ENCODE peak calls at places on chromosome 14, in six cellular contexts. One of them, this sample, is unnamed.

GRCh38 chr14:50714452-50715073 is 46.5 kb upstream of the SAV1 start:
- DNase-seq in CD8-positive, alpha-beta T cell: no peak
- DNase-seq in DND-41: peak
- DNase-seq in Peyer's patch: no peak
- DNase-seq in heart right ventricle: no peak
- DNase-seq in A673: peak
- DNase-seq in this sample: peak

GRCh38 chr14:59547310-59547709 is 29.3 kb downstream of the CCDC175 start:
- DNase-seq in CD8-positive, alpha-beta T cell: no peak
- DNase-seq in DND-41: no peak
- DNase-seq in Peyer's patch: no peak
- DNase-seq in heart right ventricle: no peak
- DNase-seq in A673: no peak
- DNase-seq in this sample: no peak

GRCh38 chr14:83894519-83894918 is 1635.4 kb upstream of the FLRT2 start:
- DNase-seq in CD8-positive, alpha-beta T cell: no peak
- DNase-seq in DND-41: no peak
- DNase-seq in Peyer's patch: no peak
- DNase-seq in heart right ventricle: no peak
- DNase-seq in A673: no peak
- DNase-seq in this sample: no peak

GRCh38 chr14:105879503-105879866 is 353.1 kb downstream of the TMEM121 start:
- DNase-seq in CD8-positive, alpha-beta T cell: no peak
- DNase-seq in DND-41: no peak
- DNase-seq in Peyer's patch: peak
- DNase-seq in heart right ventricle: peak
- DNase-seq in A673: no peak
- DNase-seq in this sample: no peak

GRCh38 chr14:24279301-24280186 is 8.1 kb upstream of the RABGGTA start:
- DNase-seq in CD8-positive, alpha-beta T cell: no peak
- DNase-seq in DND-41: peak
- DNase-seq in Peyer's patch: peak
- DNase-seq in heart right ventricle: peak
- DNase-seq in A673: peak
- DNase-seq in this sample: peak

GRCh38 chr14:103928011-103928890 is at the start of gene TDRD9:
- DNase-seq in CD8-positive, alpha-beta T cell: no peak
- DNase-seq in DND-41: no peak
- DNase-seq in Peyer's patch: no peak
- DNase-seq in heart right ventricle: no peak
- DNase-seq in A673: no peak
- DNase-seq in this sample: no peak

GRCh38 chr14:105914738-105915385 is 388.5 kb downstream of the TMEM121 start:
- DNase-seq in CD8-positive, alpha-beta T cell: no peak
- DNase-seq in DND-41: no peak
- DNase-seq in Peyer's patch: no peak
- DNase-seq in heart right ventricle: peak
- DNase-seq in A673: no peak
- DNase-seq in this sample: no peak

GRCh38 chr14:61477845-61478438 is 156.6 kb downstream of the PRKCH start:
- DNase-seq in CD8-positive, alpha-beta T cell: peak
- DNase-seq in DND-41: no peak
- DNase-seq in Peyer's patch: peak
- DNase-seq in heart right ventricle: peak
- DNase-seq in A673: no peak
- DNase-seq in this sample: peak

GRCh38 chr14:105388110-105388951 is 10.0 kb upstream of the TEX22 start:
- DNase-seq in CD8-positive, alpha-beta T cell: no peak
- DNase-seq in DND-41: no peak
- DNase-seq in Peyer's patch: no peak
- DNase-seq in heart right ventricle: peak
- DNase-seq in A673: no peak
- DNase-seq in this sample: no peak

GRCh38 chr14:64879635-64880381 is at the start of gene SPTB:
- DNase-seq in CD8-positive, alpha-beta T cell: peak
- DNase-seq in DND-41: peak
- DNase-seq in Peyer's patch: peak
- DNase-seq in heart right ventricle: peak
- DNase-seq in A673: peak
- DNase-seq in this sample: peak

GRCh38 chr14:97456497-97456896 is 659.3 kb downstream of the VRK1 start:
- DNase-seq in CD8-positive, alpha-beta T cell: no peak
- DNase-seq in DND-41: no peak
- DNase-seq in Peyer's patch: no peak
- DNase-seq in heart right ventricle: no peak
- DNase-seq in A673: no peak
- DNase-seq in this sample: no peak

DNA sequence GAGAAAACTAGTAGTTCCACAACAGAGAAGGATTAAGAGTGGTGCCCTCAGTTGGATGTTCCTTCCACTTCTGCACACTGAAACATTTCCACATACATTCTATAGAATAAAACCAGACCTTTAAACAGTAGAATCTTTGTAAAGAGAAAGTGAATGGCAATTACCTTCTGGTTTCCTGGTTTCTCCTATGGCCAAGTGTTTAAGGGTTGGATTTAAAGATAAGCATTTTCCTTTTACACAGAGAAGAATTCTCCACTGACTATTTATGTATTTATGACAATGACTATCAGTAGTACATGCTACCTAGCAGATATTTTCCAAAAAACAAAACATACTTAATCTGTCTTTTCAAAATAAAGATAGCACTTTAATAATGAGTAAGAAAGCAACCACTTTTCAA is 3.2 kb downstream of the ATG2B start:
- DNase-seq in CD8-positive, alpha-beta T cell: no peak
- DNase-seq in DND-41: no peak
- DNase-seq in Peyer's patch: no peak
- DNase-seq in heart right ventricle: no peak
- DNase-seq in A673: no peak
- DNase-seq in this sample: no peak
- H3K4me3 ChIP-seq in CD8-positive, alpha-beta T cell: no peak
- H3K4me3 ChIP-seq in DND-41: no peak
- H3K4me3 ChIP-seq in Peyer's patch: no peak
- H3K4me3 ChIP-seq in heart right ventricle: no peak
- H3K4me3 ChIP-seq in A673: no peak
- H3K4me3 ChIP-seq in this sample: no peak

GRCh38 chr14:86782092-86782580 is 1210.8 kb downstream of the GALC start:
- DNase-seq in CD8-positive, alpha-beta T cell: no peak
- DNase-seq in DND-41: no peak
- DNase-seq in Peyer's patch: no peak
- DNase-seq in heart right ventricle: no peak
- DNase-seq in A673: no peak
- DNase-seq in this sample: no peak

GRCh38 chr14:86777950-86778602 is 1214.9 kb downstream of the GALC start:
- DNase-seq in CD8-positive, alpha-beta T cell: no peak
- DNase-seq in DND-41: no peak
- DNase-seq in Peyer's patch: no peak
- DNase-seq in heart right ventricle: no peak
- DNase-seq in A673: no peak
- DNase-seq in this sample: no peak

GRCh38 chr14:86779416-86779815 is 1213.6 kb downstream of the GALC start:
- DNase-seq in CD8-positive, alpha-beta T cell: no peak
- DNase-seq in DND-41: no peak
- DNase-seq in Peyer's patch: no peak
- DNase-seq in heart right ventricle: no peak
- DNase-seq in A673: no peak
- DNase-seq in this sample: no peak

GRCh38 chr14:86780461-86780860 is 1212.5 kb downstream of the GALC start:
- DNase-seq in CD8-positive, alpha-beta T cell: no peak
- DNase-seq in DND-41: no peak
- DNase-seq in Peyer's patch: no peak
- DNase-seq in heart right ventricle: no peak
- DNase-seq in A673: no peak
- DNase-seq in this sample: no peak

DNA sequence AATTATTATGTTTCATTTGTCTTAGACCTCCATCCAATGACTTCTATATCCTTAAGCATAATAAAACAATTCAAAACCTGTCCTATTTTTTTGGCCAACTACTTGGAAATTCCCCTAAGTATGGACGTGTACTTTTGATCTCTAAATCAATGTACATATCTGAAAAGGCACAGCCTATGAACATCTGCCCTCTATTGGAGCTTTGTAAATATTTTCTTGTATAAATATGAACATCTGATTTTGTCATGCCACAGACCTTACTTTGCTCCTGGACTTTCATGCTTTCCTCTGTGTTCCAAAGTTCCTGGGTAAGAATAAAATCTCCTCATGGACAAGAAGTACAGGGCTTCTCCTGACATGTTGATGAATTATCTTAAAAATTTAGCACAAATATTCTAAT is 1211.9 kb downstream of the GALC start:
- DNase-seq in CD8-positive, alpha-beta T cell: no peak
- DNase-seq in DND-41: no peak
- DNase-seq in Peyer's patch: no peak
- DNase-seq in heart right ventricle: no peak
- DNase-seq in A673: no peak
- DNase-seq in this sample: no peak
- TF ChIP-seq CTCF in CD8-positive, alpha-beta T cell: no peak
- TF ChIP-seq CTCF in DND-41: no peak
- TF ChIP-seq CTCF in Peyer's patch: no peak
- TF ChIP-seq CTCF in heart right ventricle: no peak
- TF ChIP-seq CTCF in A673: peak
- TF ChIP-seq CTCF in this sample: no peak

DNA sequence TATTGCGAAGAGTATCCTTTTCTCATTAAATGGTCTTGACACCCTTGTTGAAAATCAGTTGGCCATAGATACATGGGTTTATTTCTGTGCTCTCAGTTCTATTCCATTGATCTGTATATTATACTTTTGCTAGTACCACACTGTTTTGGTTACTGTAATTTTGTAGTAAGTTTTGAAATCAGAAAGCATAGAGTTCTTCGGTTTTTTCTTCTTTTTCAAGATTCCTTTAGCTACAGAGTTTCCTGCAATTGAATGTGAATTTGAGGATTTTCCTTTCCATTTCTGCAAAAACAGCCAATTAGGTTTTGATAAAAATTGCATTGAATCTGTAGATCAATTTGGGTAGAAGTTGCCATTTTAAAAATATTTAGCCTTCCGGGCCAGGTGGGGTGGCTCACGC is 60.2 kb downstream of the ARHGAP5 start:
- DNase-seq in CD8-positive, alpha-beta T cell: no peak
- DNase-seq in DND-41: no peak
- DNase-seq in Peyer's patch: no peak
- DNase-seq in heart right ventricle: no peak
- DNase-seq in A673: no peak
- DNase-seq in this sample: no peak
- H3K4me3 ChIP-seq in CD8-positive, alpha-beta T cell: no peak
- H3K4me3 ChIP-seq in DND-41: no peak
- H3K4me3 ChIP-seq in Peyer's patch: no peak
- H3K4me3 ChIP-seq in heart right ventricle: no peak
- H3K4me3 ChIP-seq in A673: no peak
- H3K4me3 ChIP-seq in this sample: no peak

GRCh38 chr14:21091784-21092146 is 6.7 kb downstream of the ZNF219 start:
- DNase-seq in CD8-positive, alpha-beta T cell: no peak
- DNase-seq in DND-41: no peak
- DNase-seq in Peyer's patch: no peak
- DNase-seq in heart right ventricle: no peak
- DNase-seq in A673: no peak
- DNase-seq in this sample: no peak

GRCh38 chr14:21095430-21096205 is 2.8 kb downstream of the ZNF219 start:
- DNase-seq in CD8-positive, alpha-beta T cell: no peak
- DNase-seq in DND-41: no peak
- DNase-seq in Peyer's patch: no peak
- DNase-seq in heart right ventricle: no peak
- DNase-seq in A673: no peak
- DNase-seq in this sample: no peak

GRCh38 chr14:21093018-21093417 is 5.4 kb downstream of the ZNF219 start:
- DNase-seq in CD8-positive, alpha-beta T cell: no peak
- DNase-seq in DND-41: no peak
- DNase-seq in Peyer's patch: no peak
- DNase-seq in heart right ventricle: no peak
- DNase-seq in A673: no peak
- DNase-seq in this sample: no peak

GRCh38 chr14:21092147-21093011 is 6.1 kb downstream of the ZNF219 start:
- DNase-seq in CD8-positive, alpha-beta T cell: peak
- DNase-seq in DND-41: peak
- DNase-seq in Peyer's patch: peak
- DNase-seq in heart right ventricle: peak
- DNase-seq in A673: peak
- DNase-seq in this sample: peak

GRCh38 chr14:21093769-21094681 is 4.4 kb downstream of the ZNF219 start:
- DNase-seq in CD8-positive, alpha-beta T cell: no peak
- DNase-seq in DND-41: no peak
- DNase-seq in Peyer's patch: no peak
- DNase-seq in heart right ventricle: no peak
- DNase-seq in A673: peak
- DNase-seq in this sample: no peak
- TF ChIP-seq CTCF in CD8-positive, alpha-beta T cell: no peak
- TF ChIP-seq CTCF in DND-41: no peak
- TF ChIP-seq CTCF in Peyer's patch: no peak
- TF ChIP-seq CTCF in heart right ventricle: no peak
- TF ChIP-seq CTCF in A673: peak
- TF ChIP-seq CTCF in this sample: no peak

DNA sequence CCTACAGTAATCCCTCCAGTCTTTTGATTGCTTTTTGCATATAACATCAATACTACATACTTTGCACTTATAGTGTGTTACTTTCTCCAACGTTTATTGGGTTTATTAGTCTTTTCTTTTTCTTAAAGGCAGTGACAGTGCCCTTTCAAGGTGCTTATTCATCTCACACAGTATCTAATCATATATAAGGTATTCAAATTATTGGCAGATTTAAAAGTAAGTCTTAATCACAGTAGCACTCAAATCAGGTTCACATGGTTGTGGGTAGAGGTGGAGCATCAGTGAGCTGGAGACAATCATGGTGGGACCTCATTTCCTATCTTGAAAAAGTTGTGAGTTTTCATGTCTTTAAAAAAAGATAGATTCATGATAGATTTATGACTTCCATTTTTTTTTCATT is 706.2 kb downstream of the GALC start:
- DNase-seq in CD8-positive, alpha-beta T cell: no peak
- DNase-seq in DND-41: no peak
- DNase-seq in Peyer's patch: no peak
- DNase-seq in heart right ventricle: no peak
- DNase-seq in A673: no peak
- DNase-seq in this sample: no peak
- H3K4me3 ChIP-seq in CD8-positive, alpha-beta T cell: no peak
- H3K4me3 ChIP-seq in DND-41: no peak
- H3K4me3 ChIP-seq in Peyer's patch: no peak
- H3K4me3 ChIP-seq in heart right ventricle: no peak
- H3K4me3 ChIP-seq in A673: no peak
- H3K4me3 ChIP-seq in this sample: no peak

This sample was measured in GM12865.